ENCODE peak calls at places on chromosomes 12 and 14, in six cellular contexts. One of them, this sample, is unnamed.

GRCh38 chr12:76495556-76495955 is 64.0 kb downstream of the OSBPL8 start:
- DNase-seq in CD4-positive, CD25-positive, alpha-beta regulatory T cell: no peak
- DNase-seq in fibroblast of lung: peak
- DNase-seq in foreskin keratinocyte: peak
- DNase-seq in H9: no peak
- DNase-seq in neural progenitor cell: no peak
- DNase-seq in this sample: peak

GRCh38 chr14:61211476-61212262 is 69.5 kb downstream of the TMEM30B start:
- DNase-seq in neural progenitor cell: no peak
- DNase-seq in H9: no peak
- DNase-seq in CD4-positive, CD25-positive, alpha-beta regulatory T cell: no peak
- DNase-seq in fibroblast of lung: no peak
- DNase-seq in foreskin keratinocyte: no peak
- DNase-seq in this sample: no peak

GRCh38 chr14:89178802-89179201 is 238.2 kb downstream of the FOXN3 start:
- DNase-seq in H9: no peak
- DNase-seq in foreskin keratinocyte: no peak
- DNase-seq in fibroblast of lung: peak
- DNase-seq in neural progenitor cell: no peak
- DNase-seq in CD4-positive, CD25-positive, alpha-beta regulatory T cell: no peak
- DNase-seq in this sample: no peak

GRCh38 chr12:89525002-89525823 is 617 bp upstream of the GALNT4 start:
- DNase-seq in foreskin keratinocyte: peak
- DNase-seq in CD4-positive, CD25-positive, alpha-beta regulatory T cell: peak
- DNase-seq in fibroblast of lung: peak
- DNase-seq in neural progenitor cell: peak
- DNase-seq in H9: peak
- DNase-seq in this sample: no peak

GRCh38 chr12:119156401-119156800 is 22.3 kb upstream of the HSPB8 start:
- DNase-seq in foreskin keratinocyte: no peak
- DNase-seq in neural progenitor cell: peak
- DNase-seq in H9: peak
- DNase-seq in CD4-positive, CD25-positive, alpha-beta regulatory T cell: no peak
- DNase-seq in fibroblast of lung: no peak
- DNase-seq in this sample: no peak

GRCh38 chr12:53224268-53224896 is 7.6 kb downstream of the RARG start:
- DNase-seq in foreskin keratinocyte: peak
- DNase-seq in CD4-positive, CD25-positive, alpha-beta regulatory T cell: no peak
- DNase-seq in neural progenitor cell: peak
- DNase-seq in fibroblast of lung: no peak
- DNase-seq in H9: peak
- DNase-seq in this sample: no peak

GRCh38 chr12:2769866-2770533 is 24.8 kb upstream of the FKBP4 start:
- DNase-seq in H9: no peak
- DNase-seq in CD4-positive, CD25-positive, alpha-beta regulatory T cell: no peak
- DNase-seq in foreskin keratinocyte: no peak
- DNase-seq in fibroblast of lung: no peak
- DNase-seq in neural progenitor cell: peak
- DNase-seq in this sample: no peak

GRCh38 chr14:54538055-54538454 is 28.3 kb downstream of the CGRRF1 start:
- DNase-seq in fibroblast of lung: no peak
- DNase-seq in CD4-positive, CD25-positive, alpha-beta regulatory T cell: no peak
- DNase-seq in H9: no peak
- DNase-seq in neural progenitor cell: no peak
- DNase-seq in foreskin keratinocyte: no peak
- DNase-seq in this sample: no peak

GRCh38 chr12:112979281-112979680 is 962 bp downstream of the OAS2 start:
- DNase-seq in neural progenitor cell: no peak
- DNase-seq in foreskin keratinocyte: peak
- DNase-seq in H9: no peak
- DNase-seq in fibroblast of lung: no peak
- DNase-seq in CD4-positive, CD25-positive, alpha-beta regulatory T cell: peak
- DNase-seq in this sample: no peak

GRCh38 chr12:132502149-132502881 is 12.4 kb downstream of the FBRSL1 start:
- DNase-seq in fibroblast of lung: no peak
- DNase-seq in CD4-positive, CD25-positive, alpha-beta regulatory T cell: no peak
- DNase-seq in H9: peak
- DNase-seq in foreskin keratinocyte: no peak
- DNase-seq in neural progenitor cell: peak
- DNase-seq in this sample: no peak

GRCh38 chr14:95507174-95507573 is 9.3 kb downstream of the SYNE3 start:
- DNase-seq in neural progenitor cell: no peak
- DNase-seq in fibroblast of lung: peak
- DNase-seq in CD4-positive, CD25-positive, alpha-beta regulatory T cell: no peak
- DNase-seq in foreskin keratinocyte: peak
- DNase-seq in H9: no peak
- DNase-seq in this sample: peak

GRCh38 chr14:56297449-56297848 is 179.2 kb downstream of the PELI2 start:
- DNase-seq in H9: no peak
- DNase-seq in fibroblast of lung: no peak
- DNase-seq in CD4-positive, CD25-positive, alpha-beta regulatory T cell: no peak
- DNase-seq in foreskin keratinocyte: no peak
- DNase-seq in neural progenitor cell: no peak
- DNase-seq in this sample: no peak

GRCh38 chr12:45219621-45220020 is 3.7 kb downstream of the ANO6 start:
- DNase-seq in H9: no peak
- DNase-seq in CD4-positive, CD25-positive, alpha-beta regulatory T cell: no peak
- DNase-seq in foreskin keratinocyte: no peak
- DNase-seq in neural progenitor cell: no peak
- DNase-seq in fibroblast of lung: no peak
- DNase-seq in this sample: no peak

GRCh38 chr12:120086801-120087621 is 29.5 kb downstream of the RAB35 start:
- DNase-seq in neural progenitor cell: peak
- DNase-seq in CD4-positive, CD25-positive, alpha-beta regulatory T cell: peak
- DNase-seq in foreskin keratinocyte: peak
- DNase-seq in H9: peak
- DNase-seq in fibroblast of lung: peak
- DNase-seq in this sample: peak

GRCh38 chr12:123062682-123063426 is 82.4 kb downstream of the ARL6IP4 start:
- DNase-seq in fibroblast of lung: peak
- DNase-seq in foreskin keratinocyte: peak
- DNase-seq in neural progenitor cell: no peak
- DNase-seq in CD4-positive, CD25-positive, alpha-beta regulatory T cell: no peak
- DNase-seq in H9: no peak
- DNase-seq in this sample: no peak

GRCh38 chr12:71754461-71755145 is at the start of gene RAB21:
- DNase-seq in CD4-positive, CD25-positive, alpha-beta regulatory T cell: peak
- DNase-seq in fibroblast of lung: peak
- DNase-seq in foreskin keratinocyte: peak
- DNase-seq in neural progenitor cell: peak
- DNase-seq in H9: peak
- DNase-seq in this sample: peak

GRCh38 chr14:51527073-51527472 is 124.6 kb upstream of the FRMD6 start:
- DNase-seq in fibroblast of lung: peak
- DNase-seq in H9: no peak
- DNase-seq in foreskin keratinocyte: no peak
- DNase-seq in CD4-positive, CD25-positive, alpha-beta regulatory T cell: no peak
- DNase-seq in neural progenitor cell: no peak
- DNase-seq in this sample: no peak

GRCh38 chr14:52314521-52315354 is 626 bp downstream of the PTGER2 start:
- DNase-seq in neural progenitor cell: peak
- DNase-seq in fibroblast of lung: peak
- DNase-seq in CD4-positive, CD25-positive, alpha-beta regulatory T cell: peak
- DNase-seq in H9: peak
- DNase-seq in foreskin keratinocyte: no peak
- DNase-seq in this sample: no peak

GRCh38 chr12:89700191-89700810 is 8.3 kb downstream of the ATP2B1 start:
- DNase-seq in CD4-positive, CD25-positive, alpha-beta regulatory T cell: no peak
- DNase-seq in fibroblast of lung: peak
- DNase-seq in H9: no peak
- DNase-seq in foreskin keratinocyte: no peak
- DNase-seq in neural progenitor cell: no peak
- DNase-seq in this sample: no peak

GRCh38 chr14:97458302-97459137 is 661.3 kb downstream of the VRK1 start:
- DNase-seq in CD4-positive, CD25-positive, alpha-beta regulatory T cell: peak
- DNase-seq in H9: peak
- DNase-seq in neural progenitor cell: peak
- DNase-seq in fibroblast of lung: no peak
- DNase-seq in foreskin keratinocyte: no peak
- DNase-seq in this sample: no peak

GRCh38 chr14:75247286-75247922 is 31.2 kb upstream of the FOS start:
- DNase-seq in foreskin keratinocyte: no peak
- DNase-seq in neural progenitor cell: no peak
- DNase-seq in fibroblast of lung: no peak
- DNase-seq in H9: no peak
- DNase-seq in CD4-positive, CD25-positive, alpha-beta regulatory T cell: peak
- DNase-seq in this sample: no peak

GRCh38 chr12:13146539-13146938 is 43.1 kb upstream of the GSG1 start:
- DNase-seq in CD4-positive, CD25-positive, alpha-beta regulatory T cell: no peak
- DNase-seq in H9: no peak
- DNase-seq in fibroblast of lung: no peak
- DNase-seq in foreskin keratinocyte: no peak
- DNase-seq in neural progenitor cell: no peak
- DNase-seq in this sample: no peak

GRCh38 chr12:132306885-132307191 is 22.6 kb downstream of the GALNT9 start:
- DNase-seq in neural progenitor cell: no peak
- DNase-seq in CD4-positive, CD25-positive, alpha-beta regulatory T cell: no peak
- DNase-seq in H9: no peak
- DNase-seq in fibroblast of lung: no peak
- DNase-seq in foreskin keratinocyte: no peak
- DNase-seq in this sample: no peak

GRCh38 chr14:35403085-35403396 is 1.5 kb downstream of the NFKBIA start:
- DNase-seq in foreskin keratinocyte: no peak
- DNase-seq in neural progenitor cell: no peak
- DNase-seq in fibroblast of lung: peak
- DNase-seq in CD4-positive, CD25-positive, alpha-beta regulatory T cell: no peak
- DNase-seq in H9: no peak
- DNase-seq in this sample: no peak

GRCh38 chr14:87874676-87875075 is 118.3 kb downstream of the GALC start:
- DNase-seq in CD4-positive, CD25-positive, alpha-beta regulatory T cell: no peak
- DNase-seq in foreskin keratinocyte: no peak
- DNase-seq in fibroblast of lung: no peak
- DNase-seq in neural progenitor cell: no peak
- DNase-seq in H9: no peak
- DNase-seq in this sample: no peak

GRCh38 chr14:84217066-84217465 is 1312.9 kb upstream of the FLRT2 start:
- DNase-seq in fibroblast of lung: no peak
- DNase-seq in CD4-positive, CD25-positive, alpha-beta regulatory T cell: no peak
- DNase-seq in neural progenitor cell: no peak
- DNase-seq in H9: no peak
- DNase-seq in foreskin keratinocyte: no peak
- DNase-seq in this sample: no peak

GRCh38 chr14:99268776-99269510 is 3.1 kb downstream of the BCL11B start:
- DNase-seq in foreskin keratinocyte: no peak
- DNase-seq in neural progenitor cell: peak
- DNase-seq in CD4-positive, CD25-positive, alpha-beta regulatory T cell: no peak
- DNase-seq in fibroblast of lung: no peak
- DNase-seq in H9: peak
- DNase-seq in this sample: no peak
- H3K27ac ChIP-seq in foreskin keratinocyte: peak
- H3K27ac ChIP-seq in neural progenitor cell: no peak
- H3K27ac ChIP-seq in CD4-positive, CD25-positive, alpha-beta regulatory T cell: peak
- H3K27ac ChIP-seq in fibroblast of lung: no peak
- H3K27ac ChIP-seq in H9: no peak
- H3K27ac ChIP-seq in this sample: no peak

GRCh38 chr12:57899010-57899662 is 42.2 kb upstream of the ATP23 start:
- DNase-seq in fibroblast of lung: peak
- DNase-seq in H9: no peak
- DNase-seq in CD4-positive, CD25-positive, alpha-beta regulatory T cell: peak
- DNase-seq in foreskin keratinocyte: peak
- DNase-seq in neural progenitor cell: no peak
- DNase-seq in this sample: peak
- H3K27ac ChIP-seq in fibroblast of lung: no peak
- H3K27ac ChIP-seq in H9: no peak
- H3K27ac ChIP-seq in CD4-positive, CD25-positive, alpha-beta regulatory T cell: peak
- H3K27ac ChIP-seq in foreskin keratinocyte: peak
- H3K27ac ChIP-seq in neural progenitor cell: no peak
- H3K27ac ChIP-seq in this sample: peak

GRCh38 chr14:90300649-90301048 is 31.1 kb downstream of the NRDE2 start:
- DNase-seq in fibroblast of lung: no peak
- DNase-seq in foreskin keratinocyte: no peak
- DNase-seq in CD4-positive, CD25-positive, alpha-beta regulatory T cell: no peak
- DNase-seq in neural progenitor cell: no peak
- DNase-seq in H9: no peak
- DNase-seq in this sample: no peak

GRCh38 chr14:90299408-90299807 is 32.3 kb downstream of the NRDE2 start:
- DNase-seq in neural progenitor cell: no peak
- DNase-seq in CD4-positive, CD25-positive, alpha-beta regulatory T cell: no peak
- DNase-seq in H9: no peak
- DNase-seq in foreskin keratinocyte: no peak
- DNase-seq in fibroblast of lung: no peak
- DNase-seq in this sample: no peak

GRCh38 chr14:90302529-90303303 is 29.0 kb downstream of the NRDE2 start:
- DNase-seq in foreskin keratinocyte: no peak
- DNase-seq in H9: no peak
- DNase-seq in neural progenitor cell: no peak
- DNase-seq in fibroblast of lung: no peak
- DNase-seq in CD4-positive, CD25-positive, alpha-beta regulatory T cell: no peak
- DNase-seq in this sample: no peak

GRCh38 chr14:90301580-90302181 is 30.1 kb downstream of the NRDE2 start:
- DNase-seq in H9: no peak
- DNase-seq in foreskin keratinocyte: no peak
- DNase-seq in CD4-positive, CD25-positive, alpha-beta regulatory T cell: no peak
- DNase-seq in neural progenitor cell: peak
- DNase-seq in fibroblast of lung: peak
- DNase-seq in this sample: peak

GRCh38 chr14:90301122-90301521 is 30.6 kb downstream of the NRDE2 start:
- DNase-seq in H9: no peak
- DNase-seq in fibroblast of lung: no peak
- DNase-seq in CD4-positive, CD25-positive, alpha-beta regulatory T cell: no peak
- DNase-seq in foreskin keratinocyte: no peak
- DNase-seq in neural progenitor cell: no peak
- DNase-seq in this sample: no peak
- H3K27ac ChIP-seq in H9: no peak
- H3K27ac ChIP-seq in fibroblast of lung: no peak
- H3K27ac ChIP-seq in CD4-positive, CD25-positive, alpha-beta regulatory T cell: no peak
- H3K27ac ChIP-seq in foreskin keratinocyte: no peak
- H3K27ac ChIP-seq in neural progenitor cell: no peak
- H3K27ac ChIP-seq in this sample: peak

GRCh38 chr14:104119700-104120251 is 18.6 kb upstream of the KIF26A start:
- DNase-seq in neural progenitor cell: no peak
- DNase-seq in foreskin keratinocyte: no peak
- DNase-seq in CD4-positive, CD25-positive, alpha-beta regulatory T cell: no peak
- DNase-seq in fibroblast of lung: no peak
- DNase-seq in H9: no peak
- DNase-seq in this sample: no peak

GRCh38 chr14:104121142-104121541 is 17.2 kb upstream of the KIF26A start:
- DNase-seq in foreskin keratinocyte: no peak
- DNase-seq in CD4-positive, CD25-positive, alpha-beta regulatory T cell: no peak
- DNase-seq in fibroblast of lung: no peak
- DNase-seq in neural progenitor cell: no peak
- DNase-seq in H9: no peak
- DNase-seq in this sample: no peak

GRCh38 chr14:104118006-104118844 is 20.2 kb upstream of the KIF26A start:
- DNase-seq in CD4-positive, CD25-positive, alpha-beta regulatory T cell: no peak
- DNase-seq in neural progenitor cell: no peak
- DNase-seq in foreskin keratinocyte: no peak
- DNase-seq in H9: peak
- DNase-seq in fibroblast of lung: no peak
- DNase-seq in this sample: no peak

GRCh38 chr14:104119119-104119699 is 19.2 kb upstream of the KIF26A start:
- DNase-seq in foreskin keratinocyte: no peak
- DNase-seq in neural progenitor cell: no peak
- DNase-seq in H9: peak
- DNase-seq in CD4-positive, CD25-positive, alpha-beta regulatory T cell: no peak
- DNase-seq in fibroblast of lung: no peak
- DNase-seq in this sample: no peak

GRCh38 chr14:104120281-104120741 is 18.1 kb upstream of the KIF26A start:
- DNase-seq in foreskin keratinocyte: no peak
- DNase-seq in H9: no peak
- DNase-seq in fibroblast of lung: no peak
- DNase-seq in CD4-positive, CD25-positive, alpha-beta regulatory T cell: no peak
- DNase-seq in neural progenitor cell: no peak
- DNase-seq in this sample: no peak
- H3K27ac ChIP-seq in foreskin keratinocyte: no peak
- H3K27ac ChIP-seq in H9: no peak
- H3K27ac ChIP-seq in fibroblast of lung: no peak
- H3K27ac ChIP-seq in CD4-positive, CD25-positive, alpha-beta regulatory T cell: no peak
- H3K27ac ChIP-seq in neural progenitor cell: no peak
- H3K27ac ChIP-seq in this sample: peak